ENCODE peak calls at places on chromosomes 2 and 18, in six cellular contexts. O, B, L, R, P and K are unnamed samples.

GRCh38 chr2:181554511-181554910 is 97.3 kb downstream of the ITGA4 start:
- DNase-seq in R (no peak), O (no peak), P (no peak), L (no peak), B (no peak), K (no peak)

GRCh38 chr2:55500025-55500424 is 19.5 kb upstream of the CFAP36 start:
- DNase-seq in P (no peak), O (no peak), B (no peak), R (no peak), L (no peak), K (no peak)

GRCh38 chr2:46315103-46315890 is 18.1 kb downstream of the EPAS1 start:
- DNase-seq in L (no peak), B (peak), O (no peak), R (no peak), P (peak), K (no peak)

GRCh38 chr18:44792456-44793080 is 111.9 kb downstream of the SETBP1 start:
- DNase-seq in L (no peak), P (no peak), R (no peak), B (no peak), O (no peak), K (no peak)

GRCh38 chr2:241612156-241613017 is 24.6 kb downstream of the THAP4 start:
- DNase-seq in P (no peak), O (no peak), R (no peak), B (no peak), L (no peak), K (no peak)

GRCh38 chr2:12755384-12755783 is 38.6 kb downstream of the TRIB2 start:
- DNase-seq in B (no peak), O (no peak), R (no peak), P (no peak), L (no peak), K (no peak)

GRCh38 chr18:9404565-9405060 is 70.0 kb downstream of the TWSG1 start:
- DNase-seq in B (no peak), P (no peak), L (peak), O (no peak), R (no peak), K (no peak)

GRCh38 chr2:25349397-25349796 is 7.7 kb upstream of the DNMT3A start:
- DNase-seq in R (no peak), P (no peak), O (no peak), B (no peak), L (no peak), K (no peak)

GRCh38 chr2:209636066-209636465 is 135.6 kb upstream of the UNC80 start:
- DNase-seq in R (no peak), B (no peak), O (no peak), L (no peak), P (no peak), K (no peak)

GRCh38 chr2:27304488-27305240 is 3.6 kb downstream of the UCN start:
- DNase-seq in P (no peak), O (no peak), B (no peak), R (no peak), L (no peak), K (no peak)

GRCh38 chr2:67879586-67880290 is 183.1 kb downstream of the C1D start:
- DNase-seq in P (no peak), R (no peak), B (no peak), L (no peak), O (no peak), K (no peak)

GRCh38 chr2:179107737-179108136 is 57.8 kb upstream of the CCDC141 start:
- DNase-seq in L (no peak), B (no peak), O (no peak), P (no peak), R (no peak), K (no peak)

GRCh38 chr2:70672990-70673647 is 94.9 kb downstream of the ADD2 start:
- DNase-seq in P (no peak), B (no peak), R (no peak), L (no peak), O (no peak), K (no peak)

GRCh38 chr2:65232636-65233035 is 5.0 kb downstream of the ACTR2 start:
- DNase-seq in L (no peak), P (no peak), B (no peak), O (no peak), R (no peak), K (no peak)

GRCh38 chr2:219560037-219560892 is 11.1 kb downstream of the OBSL1 start:
- DNase-seq in L (no peak), P (no peak), B (no peak), R (no peak), O (no peak), K (no peak)

GRCh38 chr2:41913921-41914609 is 133.8 kb upstream of the PKDCC start:
- DNase-seq in R (no peak), L (no peak), P (no peak), O (no peak), B (peak), K (no peak)

GRCh38 chr2:140863713-140864112 is 1267.1 kb downstream of the LRP1B start:
- DNase-seq in R (peak), O (peak), B (no peak), L (no peak), P (peak), K (no peak)

GRCh38 chr2:149062531-149062930 is 24.0 kb downstream of the LYPD6B start:
- DNase-seq in L (no peak), P (no peak), B (no peak), O (no peak), R (no peak), K (no peak)

GRCh38 chr2:46779447-46779941 is 136.1 kb downstream of the MCFD2 start:
- DNase-seq in O (no peak), L (no peak), B (no peak), R (no peak), P (no peak), K (no peak)

GRCh38 chr2:207692206-207693065 is 19.0 kb upstream of the CCNYL1 start:
- DNase-seq in L (peak), B (no peak), O (no peak), R (peak), P (no peak), K (peak)

GRCh38 chr2:216388046-216388884 is 16.0 kb upstream of the MARCHF4 start:
- DNase-seq in R (no peak), O (peak), B (no peak), P (no peak), L (no peak), K (no peak)

GRCh38 chr2:100285011-100285410 is 37.3 kb downstream of the LONRF2 start:
- DNase-seq in O (no peak), B (no peak), P (no peak), L (no peak), R (no peak), K (no peak)

GRCh38 chr18:37783771-37784170 is 218.2 kb upstream of the CELF4 start:
- DNase-seq in B (no peak), L (no peak), R (no peak), P (no peak), O (no peak), K (no peak)

GRCh38 chr2:49702740-49703139 is 548.4 kb upstream of the FSHR start:
- DNase-seq in R (no peak), B (no peak), O (no peak), L (no peak), P (no peak), K (no peak)

GRCh38 chr2:176461686-176462376 is 192.6 kb downstream of the MTX2 start:
- DNase-seq in B (no peak), O (no peak), L (no peak), P (no peak), R (no peak), K (peak)

GRCh38 chr2:3198119-3198518 is 179.5 kb downstream of the EIPR1 start:
- DNase-seq in O (no peak), P (no peak), B (no peak), L (no peak), R (peak), K (peak)

GRCh38 chr2:1037066-1037465 is 86.4 kb downstream of the SNTG2 start:
- DNase-seq in L (no peak), O (no peak), R (no peak), B (no peak), P (no peak), K (no peak)

GRCh38 chr2:201971516-201972228 is 62.0 kb upstream of the FZD7 start:
- DNase-seq in R (no peak), O (no peak), P (no peak), L (no peak), B (no peak), K (no peak)

GRCh38 chr2:145032791-145033190 is 512.9 kb upstream of the ZEB2 start:
- DNase-seq in B (no peak), O (no peak), L (no peak), P (no peak), R (no peak), K (no peak)

GRCh38 chr2:117057021-117057420 is 757.5 kb upstream of the DDX18 start:
- DNase-seq in L (no peak), P (no peak), R (no peak), B (no peak), O (no peak), K (no peak)